ENCODE peak calls at places on chromosomes 4 and X, in six cellular contexts. One of them, this sample, is unnamed.

GRCh38 chr4:174873931-174874330 is 44.2 kb upstream of the ADAM29 start:
- ATAC-seq in upper lobe of left lung: no peak
- ATAC-seq in HCT116: peak
- ATAC-seq in GM12878: peak
- ATAC-seq in K562: peak
- ATAC-seq in HepG2: no peak
- ATAC-seq in this sample: no peak

GRCh38 chr4:8506373-8507250 is 66.0 kb downstream of the TRMT44 start:
- ATAC-seq in HCT116: no peak
- ATAC-seq in HepG2: no peak
- ATAC-seq in GM12878: no peak
- ATAC-seq in upper lobe of left lung: peak
- ATAC-seq in K562: no peak
- ATAC-seq in this sample: peak

GRCh38 chrX:32687379-32687778 is 524.0 kb downstream of the DMD start:
- ATAC-seq in K562: no peak
- ATAC-seq in GM12878: no peak
- ATAC-seq in upper lobe of left lung: no peak
- ATAC-seq in HCT116: no peak
- ATAC-seq in HepG2: no peak
- ATAC-seq in this sample: no peak

GRCh38 chr4:123676550-123677229 is 280.1 kb downstream of the SPRY1 start:
- ATAC-seq in K562: no peak
- ATAC-seq in HCT116: no peak
- ATAC-seq in upper lobe of left lung: no peak
- ATAC-seq in HepG2: no peak
- ATAC-seq in GM12878: no peak
- ATAC-seq in this sample: no peak

GRCh38 chrX:13647709-13648212 is 5.2 kb upstream of the TCEANC start:
- ATAC-seq in upper lobe of left lung: peak
- ATAC-seq in K562: peak
- ATAC-seq in GM12878: no peak
- ATAC-seq in HepG2: peak
- ATAC-seq in HCT116: peak
- ATAC-seq in this sample: no peak

GRCh38 chrX:112641449-112641848 is 38.3 kb downstream of the LHFPL1 start:
- ATAC-seq in HepG2: no peak
- ATAC-seq in K562: no peak
- ATAC-seq in GM12878: peak
- ATAC-seq in upper lobe of left lung: no peak
- ATAC-seq in HCT116: no peak
- ATAC-seq in this sample: no peak

GRCh38 chrX:44435047-44435446 is 91.6 kb upstream of the EFHC2 start:
- ATAC-seq in HCT116: no peak
- ATAC-seq in upper lobe of left lung: no peak
- ATAC-seq in K562: no peak
- ATAC-seq in GM12878: no peak
- ATAC-seq in HepG2: no peak
- ATAC-seq in this sample: no peak

GRCh38 chr4:2332976-2333319 is 71.0 kb upstream of the MXD4 start:
- ATAC-seq in HepG2: no peak
- ATAC-seq in GM12878: no peak
- ATAC-seq in upper lobe of left lung: no peak
- ATAC-seq in K562: no peak
- ATAC-seq in HCT116: no peak
- ATAC-seq in this sample: no peak

GRCh38 chr4:16714191-16714590 is 184.3 kb downstream of the LDB2 start:
- ATAC-seq in HepG2: no peak
- ATAC-seq in upper lobe of left lung: no peak
- ATAC-seq in K562: no peak
- ATAC-seq in HCT116: no peak
- ATAC-seq in GM12878: no peak
- ATAC-seq in this sample: no peak

GRCh38 chr4:6093671-6094070 is 75.4 kb upstream of the C4orf50 start:
- ATAC-seq in K562: no peak
- ATAC-seq in GM12878: no peak
- ATAC-seq in upper lobe of left lung: no peak
- ATAC-seq in HepG2: no peak
- ATAC-seq in HCT116: no peak
- ATAC-seq in this sample: no peak

GRCh38 chrX:24231169-24231568 is 81.6 kb downstream of the ZFX start:
- ATAC-seq in HepG2: peak
- ATAC-seq in GM12878: peak
- ATAC-seq in K562: peak
- ATAC-seq in HCT116: peak
- ATAC-seq in upper lobe of left lung: no peak
- ATAC-seq in this sample: no peak

GRCh38 chr4:145609494-145610427 is 9.4 kb upstream of the MMAA start:
- ATAC-seq in K562: peak
- ATAC-seq in upper lobe of left lung: peak
- ATAC-seq in HCT116: peak
- ATAC-seq in HepG2: peak
- ATAC-seq in GM12878: peak
- ATAC-seq in this sample: peak

GRCh38 chrX:149513713-149514427 is 8.8 kb upstream of the IDS start:
- ATAC-seq in HCT116: no peak
- ATAC-seq in upper lobe of left lung: no peak
- ATAC-seq in GM12878: no peak
- ATAC-seq in HepG2: no peak
- ATAC-seq in K562: no peak
- ATAC-seq in this sample: no peak

GRCh38 chr4:6379787-6380745 is 92.3 kb downstream of the PPP2R2C start:
- ATAC-seq in HCT116: no peak
- ATAC-seq in HepG2: no peak
- ATAC-seq in upper lobe of left lung: no peak
- ATAC-seq in K562: no peak
- ATAC-seq in GM12878: no peak
- ATAC-seq in this sample: no peak

GRCh38 chrX:16970977-16971376 is 24.5 kb downstream of the REPS2 start:
- ATAC-seq in HCT116: no peak
- ATAC-seq in upper lobe of left lung: no peak
- ATAC-seq in K562: no peak
- ATAC-seq in HepG2: no peak
- ATAC-seq in GM12878: peak
- ATAC-seq in this sample: no peak

GRCh38 chrX:111168314-111168713 is 72.3 kb downstream of the PAK3 start:
- ATAC-seq in HepG2: no peak
- ATAC-seq in GM12878: peak
- ATAC-seq in upper lobe of left lung: no peak
- ATAC-seq in K562: peak
- ATAC-seq in HCT116: no peak
- ATAC-seq in this sample: no peak

GRCh38 chrX:153700376-153700945 is 12.7 kb downstream of the SLC6A8 start:
- ATAC-seq in HCT116: no peak
- ATAC-seq in upper lobe of left lung: no peak
- ATAC-seq in HepG2: no peak
- ATAC-seq in GM12878: no peak
- ATAC-seq in K562: no peak
- ATAC-seq in this sample: no peak

GRCh38 chr4:94676910-94677309 is 80.8 kb upstream of the BMPR1B start:
- ATAC-seq in GM12878: no peak
- ATAC-seq in HCT116: no peak
- ATAC-seq in K562: no peak
- ATAC-seq in HepG2: peak
- ATAC-seq in upper lobe of left lung: no peak
- ATAC-seq in this sample: no peak

GRCh38 chrX:136210243-136210642 is 41.0 kb downstream of the MAP7D3 start:
- ATAC-seq in HCT116: no peak
- ATAC-seq in K562: no peak
- ATAC-seq in GM12878: no peak
- ATAC-seq in HepG2: no peak
- ATAC-seq in upper lobe of left lung: no peak
- ATAC-seq in this sample: no peak

GRCh38 chr4:150217192-150217591 is 138.9 kb downstream of the DCLK2 start:
- ATAC-seq in upper lobe of left lung: no peak
- ATAC-seq in HepG2: peak
- ATAC-seq in GM12878: no peak
- ATAC-seq in K562: peak
- ATAC-seq in HCT116: no peak
- ATAC-seq in this sample: no peak

GRCh38 chr4:1080961-1081688 is 32.2 kb downstream of the RNF212 start:
- ATAC-seq in HCT116: peak
- ATAC-seq in K562: no peak
- ATAC-seq in HepG2: no peak
- ATAC-seq in upper lobe of left lung: no peak
- ATAC-seq in GM12878: no peak
- ATAC-seq in this sample: no peak

GRCh38 chrX:48045410-48046311 is 25.8 kb downstream of the ZNF630 start:
- ATAC-seq in HCT116: peak
- ATAC-seq in upper lobe of left lung: no peak
- ATAC-seq in K562: no peak
- ATAC-seq in HepG2: no peak
- ATAC-seq in GM12878: no peak
- ATAC-seq in this sample: peak

GRCh38 chr4:83558693-83559092 is 22.8 kb downstream of the GPAT3 start:
- ATAC-seq in upper lobe of left lung: no peak
- ATAC-seq in HCT116: no peak
- ATAC-seq in HepG2: no peak
- ATAC-seq in K562: no peak
- ATAC-seq in GM12878: peak
- ATAC-seq in this sample: no peak

GRCh38 chrX:13082286-13083065 is 38.1 kb upstream of the FAM9C start:
- ATAC-seq in K562: no peak
- ATAC-seq in upper lobe of left lung: no peak
- ATAC-seq in HCT116: no peak
- ATAC-seq in GM12878: peak
- ATAC-seq in HepG2: no peak
- ATAC-seq in this sample: no peak

GRCh38 chr4:71004281-71004851 is 10.9 kb downstream of the DCK start:
- ATAC-seq in HCT116: no peak
- ATAC-seq in upper lobe of left lung: no peak
- ATAC-seq in HepG2: peak
- ATAC-seq in GM12878: peak
- ATAC-seq in K562: peak
- ATAC-seq in this sample: no peak

DNA sequence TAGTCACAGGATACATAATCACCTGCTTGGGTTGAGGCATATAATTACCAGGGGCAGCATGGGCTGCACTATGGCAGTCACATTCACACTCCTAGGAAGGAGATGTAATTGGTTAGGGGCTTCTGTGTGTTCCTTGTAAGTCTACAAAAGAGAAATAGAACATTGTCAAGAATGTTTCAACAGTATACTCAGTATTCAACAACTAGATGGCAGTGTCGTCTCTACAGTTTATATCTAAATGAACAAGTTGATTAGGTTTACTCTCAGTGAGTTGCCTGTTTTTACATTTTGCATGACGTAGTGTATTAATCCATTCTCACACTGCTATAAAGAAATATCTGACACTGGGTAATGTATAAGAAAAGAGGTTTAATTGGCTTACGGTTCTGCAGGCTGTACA is 50.5 kb upstream of the RAB33B start:
- ATAC-seq in HepG2: no peak
- ATAC-seq in K562: peak
- ATAC-seq in GM12878: peak
- ATAC-seq in HCT116: peak
- ATAC-seq in upper lobe of left lung: no peak
- ATAC-seq in this sample: no peak
- TF ChIP-seq CTCF in HepG2: no peak
- TF ChIP-seq CTCF in K562: peak
- TF ChIP-seq CTCF in GM12878: no peak
- TF ChIP-seq CTCF in HCT116: peak
- TF ChIP-seq CTCF in upper lobe of left lung: no peak
- TF ChIP-seq CTCF in this sample: no peak

DNA sequence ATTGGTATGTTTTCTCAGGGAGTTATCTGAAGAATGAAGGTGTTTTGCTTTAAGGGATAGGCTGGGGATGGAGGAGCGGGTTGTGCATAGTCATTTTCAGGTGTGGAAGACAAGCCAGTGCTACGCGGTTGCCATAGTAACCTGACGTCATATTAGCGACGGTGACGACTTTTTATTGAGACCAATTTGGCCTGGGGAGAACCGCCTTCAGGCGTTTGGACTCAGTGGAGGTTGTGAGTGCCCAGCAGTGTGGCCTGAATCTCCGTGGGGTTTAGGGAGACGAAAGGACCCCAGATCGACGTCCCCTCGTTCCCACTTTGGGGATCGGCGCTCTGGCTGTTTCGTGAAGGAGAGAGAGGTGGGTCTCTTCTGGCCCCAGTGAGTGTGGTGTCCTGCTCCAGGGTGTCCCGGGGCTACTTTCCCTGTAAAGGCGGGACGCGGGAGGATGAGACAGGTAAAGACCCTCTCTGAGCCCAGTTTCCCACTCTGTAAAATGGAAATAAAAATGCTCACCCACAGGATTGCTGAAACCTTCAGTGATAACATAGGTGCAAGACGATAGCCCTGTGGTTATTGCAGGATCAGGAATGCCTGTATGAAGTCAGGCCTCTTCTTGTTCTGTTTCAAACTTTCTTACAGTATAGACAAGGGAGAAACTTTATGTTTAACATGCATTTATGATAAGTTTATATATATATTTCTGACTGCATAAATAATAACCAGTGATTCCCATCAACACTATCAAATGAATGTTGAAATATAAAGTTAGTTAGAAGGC is 48.6 kb downstream of the GPRASP3 start:
- ATAC-seq in GM12878: peak
- ATAC-seq in upper lobe of left lung: peak
- ATAC-seq in K562: peak
- ATAC-seq in HepG2: peak
- ATAC-seq in HCT116: peak
- ATAC-seq in this sample: peak
- TF ChIP-seq POLR2A in GM12878: peak
- TF ChIP-seq POLR2A in upper lobe of left lung: no peak
- TF ChIP-seq POLR2A in K562: peak
- TF ChIP-seq POLR2A in HepG2: peak
- TF ChIP-seq POLR2A in HCT116: no peak
- TF ChIP-seq POLR2A in this sample: peak

DNA sequence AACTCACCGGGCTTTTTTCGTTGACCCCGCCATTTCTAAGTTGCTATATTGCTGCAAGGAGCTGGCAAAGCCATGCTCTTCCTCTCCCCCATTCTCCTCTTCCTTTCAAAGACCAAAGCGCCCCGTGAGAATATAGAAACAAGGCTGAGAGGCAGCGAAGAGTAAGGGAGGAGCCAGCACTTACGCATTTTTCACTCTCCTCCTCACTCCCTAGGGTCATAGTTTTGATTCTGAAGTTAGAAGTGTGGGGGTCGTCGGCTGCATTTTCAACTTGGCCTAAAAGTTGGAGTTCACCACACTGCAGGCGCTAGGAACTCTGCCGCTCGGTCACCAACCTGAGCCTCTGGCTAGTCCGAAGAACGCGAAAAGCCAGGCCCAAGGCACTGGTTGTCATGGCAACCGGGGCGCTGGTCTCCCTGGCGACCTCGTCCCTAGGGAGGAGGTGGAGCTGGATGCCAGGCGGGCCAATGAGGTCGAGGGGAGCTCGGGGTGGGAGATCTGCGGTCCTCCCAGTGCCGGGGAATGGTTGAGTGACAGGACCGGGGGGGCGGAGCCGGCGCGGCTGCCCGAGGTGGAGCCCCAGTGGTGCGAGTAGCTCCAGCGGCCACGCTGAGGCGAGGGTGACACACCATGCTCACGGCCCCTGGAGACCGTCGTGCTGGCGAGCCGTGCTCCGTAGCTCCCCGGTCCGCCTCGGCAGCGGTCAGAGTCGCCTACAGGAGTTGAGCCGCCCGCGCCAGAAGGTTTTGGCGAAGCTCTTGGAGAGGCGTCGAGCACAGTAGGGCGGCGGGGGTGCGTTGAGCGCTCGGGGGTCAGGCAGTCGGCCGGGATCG is at the start of gene PTPN13:
- ATAC-seq in upper lobe of left lung: peak
- ATAC-seq in HCT116: peak
- ATAC-seq in K562: peak
- ATAC-seq in HepG2: peak
- ATAC-seq in GM12878: peak
- ATAC-seq in this sample: peak
- TF ChIP-seq POLR2AphosphoS5 in upper lobe of left lung: peak
- TF ChIP-seq POLR2AphosphoS5 in HCT116: peak
- TF ChIP-seq POLR2AphosphoS5 in K562: no peak
- TF ChIP-seq POLR2AphosphoS5 in HepG2: no peak
- TF ChIP-seq POLR2AphosphoS5 in GM12878: peak
- TF ChIP-seq POLR2AphosphoS5 in this sample: peak

GRCh38 chr4:88054909-88055308 is 47.5 kb downstream of the PKD2 start:
- ATAC-seq in upper lobe of left lung: no peak
- ATAC-seq in HepG2: peak
- ATAC-seq in HCT116: peak
- ATAC-seq in GM12878: peak
- ATAC-seq in K562: peak
- ATAC-seq in this sample: no peak
- TF ChIP-seq CTCF in upper lobe of left lung: peak
- TF ChIP-seq CTCF in HepG2: peak
- TF ChIP-seq CTCF in HCT116: peak
- TF ChIP-seq CTCF in GM12878: peak
- TF ChIP-seq CTCF in K562: peak
- TF ChIP-seq CTCF in this sample: no peak

This sample was measured in gastroesophageal sphincter.